ENCODE peak calls at places on chromosomes 6 and 20, in six cellular contexts. E, S, I, J, K and X are unnamed samples. For H3K4me1, the result is how much of the 10 kb centered on the place peaks cover.

GRCh38 chr20:37479925-37480691 is 40.9 kb upstream of the NNAT start:
- DNase-seq in E (no peak), S (no peak), I (no peak), J (no peak), K (no peak), X (no peak)

GRCh38 chr6:84426002-84426705 is 198.7 kb upstream of the CEP162 start:
- DNase-seq in E (no peak), S (no peak), I (no peak), J (no peak), K (peak), X (no peak)

GRCh38 chr20:4153251-4153650 is 137.9 kb upstream of the RNF24 start:
- DNase-seq in E (peak), S (no peak), I (peak), J (no peak), K (no peak), X (no peak)

GRCh38 chr20:61044499-61044898 is 207.6 kb upstream of the CDH4 start:
- DNase-seq in E (no peak), S (no peak), I (no peak), J (no peak), K (no peak), X (no peak)

GRCh38 chr20:38321959-38322598 is 18.1 kb downstream of the BPI start:
- DNase-seq in E (peak), S (peak), I (peak), J (no peak), K (peak), X (no peak)

GRCh38 chr6:105038259-105038658 is 81.4 kb downstream of the LIN28B start:
- DNase-seq in E (no peak), S (no peak), I (peak), J (no peak), K (no peak), X (no peak)

GRCh38 chr20:3696200-3696599 is 14.4 kb upstream of the ADAM33 start:
- DNase-seq in E (no peak), S (no peak), I (no peak), J (no peak), K (no peak), X (no peak)

GRCh38 chr6:6712979-6713514 is 124.5 kb downstream of the LY86 start:
- DNase-seq in E (no peak), S (no peak), I (no peak), J (no peak), K (no peak), X (no peak)

GRCh38 chr20:45061244-45061643 is 39.7 kb downstream of the KCNS1 start:
- DNase-seq in E (no peak), S (peak), I (no peak), J (peak), K (peak), X (peak)

GRCh38 chr6:111356551-111356950 is 126.5 kb downstream of the REV3L start:
- DNase-seq in E (no peak), S (no peak), I (no peak), J (no peak), K (no peak), X (no peak)

GRCh38 chr6:21678990-21679389 is 85.4 kb downstream of the SOX4 start:
- DNase-seq in E (no peak), S (no peak), I (no peak), J (no peak), K (peak), X (no peak)

GRCh38 chr6:33432546-33432945 is 12.7 kb downstream of the SYNGAP1 start:
- DNase-seq in E (no peak), S (no peak), I (no peak), J (no peak), K (no peak), X (no peak)

GRCh38 chr20:37385176-37385575 is 39.2 kb downstream of the SRC start:
- DNase-seq in E (no peak), S (no peak), I (no peak), J (no peak), K (no peak), X (no peak)

GRCh38 chr20:49132995-49133451 is 55.1 kb downstream of the STAU1 start:
- DNase-seq in E (peak), S (peak), I (peak), J (peak), K (peak), X (peak)

GRCh38 chr6:166707045-166707444 is 80.0 kb upstream of the RPS6KA2 start:
- DNase-seq in E (peak), S (no peak), I (no peak), J (no peak), K (peak), X (no peak)

GRCh38 chr6:113645576-113645970 is 211.6 kb upstream of the MARCKS start:
- DNase-seq in E (peak), S (peak), I (no peak), J (peak), K (no peak), X (no peak)

GRCh38 chr20:14956026-14956425 is 618.6 kb upstream of the FLRT3 start:
- DNase-seq in E (no peak), S (no peak), I (no peak), J (no peak), K (no peak), X (peak)

GRCh38 chr20:61580958-61581824 is 329.1 kb downstream of the CDH4 start:
- DNase-seq in E (no peak), S (no peak), I (no peak), J (no peak), K (no peak), X (no peak)

GRCh38 chr6:23533311-23533710 is 592.7 kb upstream of the NRSN1 start:
- DNase-seq in E (no peak), S (peak), I (no peak), J (no peak), K (no peak), X (no peak)

GRCh38 chr6:111765681-111766523 is 107.3 kb downstream of the FYN start:
- DNase-seq in E (no peak), S (no peak), I (no peak), J (no peak), K (no peak), X (no peak)

GRCh38 chr6:77466055-77467028 is 3.1 kb upstream of the HTR1B start:
- DNase-seq in E (peak), S (peak), I (peak), J (no peak), K (peak), X (no peak)

GRCh38 chr6:73234732-73235131 is 9.4 kb upstream of the KHDC1L start:
- DNase-seq in E (no peak), S (peak), I (no peak), J (peak), K (no peak), X (no peak)

GRCh38 chr20:43691928-43692524 is 25.1 kb downstream of the MYBL2 start:
- DNase-seq in E (peak), S (peak), I (no peak), J (peak), K (peak), X (peak)

GRCh38 chr20:53578492-53579222 is 15.0 kb downstream of the ZNF217 start:
- DNase-seq in E (peak), S (peak), I (no peak), J (no peak), K (peak), X (no peak)

GRCh38 chr6:33000053-33000452 is 9.3 kb downstream of the HLA-DOA start:
- DNase-seq in E (no peak), S (peak), I (no peak), J (no peak), K (no peak), X (no peak)

GRCh38 chr6:109304284-109305015 is 77.8 kb downstream of the CD164 start:
- DNase-seq in E (no peak), S (no peak), I (no peak), J (no peak), K (no peak), X (no peak)

GRCh38 chr6:75114795-75115194 is 91.1 kb downstream of the COL12A1 start:
- DNase-seq in E (no peak), S (no peak), I (no peak), J (no peak), K (no peak), X (no peak)

GRCh38 chr20:50482396-50482890 is 27.7 kb upstream of the PTPN1 start:
- DNase-seq in E (no peak), S (no peak), I (no peak), J (no peak), K (no peak), X (no peak)

GRCh38 chr20:46199198-46199597 is 81.1 kb downstream of the CD40 start:
- DNase-seq in E (no peak), S (no peak), I (no peak), J (no peak), K (no peak), X (no peak)

GRCh38 chr6:683742-684440 is 9.0 kb downstream of the EXOC2 start:
- DNase-seq in E (no peak), S (no peak), I (no peak), J (no peak), K (peak), X (no peak)

GRCh38 chr6:7378629-7379218 is 10.8 kb downstream of the CAGE1 start:
- DNase-seq in E (no peak), S (no peak), I (no peak), J (no peak), K (no peak), X (no peak)

DNA sequence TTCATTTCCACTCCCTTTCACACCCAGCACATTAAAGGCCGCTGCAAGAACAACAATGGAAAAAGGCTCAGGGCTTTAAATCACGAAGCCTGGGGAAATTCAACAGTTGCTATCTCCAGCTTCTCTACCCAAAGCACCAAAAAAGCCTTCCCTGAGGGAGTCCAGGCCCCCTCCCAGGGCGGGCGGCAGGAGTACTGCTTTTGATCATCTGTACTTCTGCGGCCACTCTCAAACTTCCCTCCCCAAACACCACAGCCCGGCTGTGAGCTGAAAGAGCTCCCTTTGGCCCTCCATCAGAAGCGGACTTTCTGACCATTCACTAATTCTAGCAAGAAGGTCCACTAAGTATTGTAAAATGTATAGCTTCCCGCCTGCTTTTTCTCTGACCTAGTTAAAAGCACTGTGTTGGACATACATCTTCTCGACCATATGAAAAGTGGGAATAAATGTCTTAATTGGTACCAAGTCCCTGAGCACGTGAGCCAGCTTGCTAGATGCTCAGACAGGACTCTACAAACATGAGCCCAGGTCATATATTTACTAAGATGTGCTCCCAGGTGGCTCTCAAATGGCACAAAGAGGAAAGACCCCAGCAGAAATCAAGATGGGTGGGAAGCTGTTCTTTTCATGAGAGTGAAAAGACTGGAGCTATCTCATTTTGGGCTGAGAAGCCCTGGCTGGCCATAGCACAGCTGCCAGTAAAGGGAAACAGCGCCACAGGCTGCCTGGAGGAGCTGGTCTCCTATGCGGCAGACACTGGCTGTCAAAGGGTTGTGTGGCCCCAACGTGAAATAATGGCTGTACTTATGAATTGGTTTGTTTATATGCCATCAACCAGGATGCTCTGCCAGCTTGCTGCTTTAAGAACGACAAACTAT is 58.6 kb downstream of the GFOD1 start:
- DNase-seq in E (no peak), S (no peak), I (no peak), J (no peak), K (no peak), X (no peak)
- TF ChIP-seq CTCF in E (no peak), S (peak), I (no peak), J (no peak), K (no peak), X (no peak)

GRCh38 chr6:56366112-56366852 is 118.9 kb upstream of the COL21A1 start:
- DNase-seq in E (no peak), S (no peak), I (no peak), J (no peak), K (no peak), X (no peak)

GRCh38 chr6:56361812-56362211 is 114.4 kb upstream of the COL21A1 start:
- DNase-seq in E (no peak), S (no peak), I (no peak), J (no peak), K (peak), X (no peak)

GRCh38 chr6:56368484-56368883 is 121.1 kb upstream of the COL21A1 start:
- DNase-seq in E (no peak), S (no peak), I (no peak), J (no peak), K (peak), X (no peak)

GRCh38 chr6:56363796-56364195 is 116.4 kb upstream of the COL21A1 start:
- DNase-seq in E (no peak), S (no peak), I (no peak), J (no peak), K (peak), X (no peak)

GRCh38 chr6:56364482-56365313 is 117.3 kb upstream of the COL21A1 start:
- DNase-seq in E (no peak), S (peak), I (no peak), J (no peak), K (peak), X (no peak)
- H3K27ac ChIP-seq in E (no peak), S (no peak), I (no peak), J (no peak), K (peak), X (no peak)

GRCh38 chr6:128492386-128492785 is 28.0 kb downstream of the PTPRK start:
- DNase-seq in E (peak), S (no peak), I (no peak), J (no peak), K (peak), X (no peak)
- H3K4me1 ChIP-seq in E (under half), S (under half), I (under half), J (under half), K (under half), X (under half)

DNA sequence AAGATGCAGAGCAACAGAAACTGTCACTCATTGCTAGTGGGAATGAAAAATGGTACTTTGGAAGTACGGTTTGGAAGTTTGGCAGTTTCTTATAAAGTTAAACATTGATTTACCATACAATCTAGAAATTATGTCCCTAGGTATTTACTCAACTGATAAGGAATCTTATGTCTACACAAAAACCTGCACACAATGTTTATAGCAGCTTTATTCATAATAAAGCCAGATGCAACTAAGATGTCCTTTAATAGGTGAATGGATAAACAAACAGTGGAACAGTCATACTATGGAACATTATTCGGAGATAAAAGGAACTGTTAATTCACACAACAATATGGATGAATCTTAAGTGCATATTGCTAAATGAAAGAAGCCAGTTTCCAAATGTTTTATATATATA is 96.2 kb upstream of the SIRPA start:
- DNase-seq in E (no peak), S (no peak), I (no peak), J (no peak), K (no peak), X (no peak)
- TF ChIP-seq CTCF in E (no peak), S (no peak), I (no peak), J (no peak), K (no peak), X (no peak)

GRCh38 chr6:164345856-164346496 is 931.5 kb downstream of the QKI start:
- DNase-seq in E (no peak), S (no peak), I (no peak), J (no peak), K (no peak), X (no peak)
- H3K27ac ChIP-seq in E (no peak), S (no peak), I (no peak), J (no peak), K (no peak), X (no peak)